ENCODE peak calls at places on chromosomes 7 and 10, in eight cellular contexts. T is CD14-positive monocyte, I is cardiac muscle cell, L is mammary epithelial cell, J is WTC11, X is heart left ventricle, E is neural progenitor cell, M is GM06990. A is an unnamed sample.
A peak's percentile ranks its signal among the peaks of the same experiment; 100 is the strongest.

GRCh38 chr10:122276611-122277205 is 5.6 kb downstream of the BTBD16 start:
- DNase-seq in L (no peak), T (no peak), I (peak; percentile 56), X (no peak), E (no peak), J (peak; percentile 32), M (no peak), A (peak; percentile 65)

GRCh38 chr7:20238754-20239324 is 21.7 kb upstream of the MACC1 start:
- DNase-seq in I (peak; percentile 48), L (peak; percentile 90), T (peak; percentile 57), M (peak; percentile 87), X (no peak), E (no peak), J (no peak), A (no peak)

GRCh38 chr10:101451589-101452190 is 97.7 kb downstream of the BTRC start:
- DNase-seq in M (no peak), I (no peak), E (peak; percentile 16), T (no peak), X (no peak), L (no peak), J (no peak), A (no peak)

GRCh38 chr7:81235896-81236479 is 317.1 kb upstream of the SEMA3C start:
- DNase-seq in E (no peak), I (no peak), J (no peak), X (no peak), L (no peak), T (no peak), M (no peak), A (no peak)

GRCh38 chr7:101815826-101816488 is 1.5 kb upstream of the CUX1 start:
- DNase-seq in I (peak; percentile 89), T (peak; percentile 58), J (peak; percentile 70), X (peak; percentile 87), M (peak; percentile 87), L (peak; percentile 75), E (peak; percentile 95), A (peak; percentile 91)

GRCh38 chr10:23067939-23068775 is 27.2 kb upstream of the MSRB2 start:
- DNase-seq in J (peak; percentile 76), L (peak; percentile 51), M (peak; percentile 20), I (peak; percentile 90), E (peak; percentile 87), T (no peak), X (peak; percentile 83), A (peak; percentile 27)

GRCh38 chr10:11930342-11930978 is 107.3 kb downstream of the PROSER2 start:
- DNase-seq in T (no peak), L (no peak), X (no peak), I (peak; percentile 39), M (no peak), E (no peak), J (no peak), A (no peak)

GRCh38 chr7:91168766-91169518 is 95.3 kb upstream of the FZD1 start:
- DNase-seq in E (peak; percentile 11), T (no peak), M (no peak), J (no peak), I (no peak), L (no peak), X (no peak), A (peak; percentile 73)

GRCh38 chr7:82294258-82294855 is 149.2 kb downstream of the CACNA2D1 start:
- DNase-seq in M (no peak), X (no peak), I (no peak), E (no peak), J (no peak), T (no peak), L (no peak), A (no peak)

GRCh38 chr10:68406111-68406814 is 814 bp downstream of the RUFY2 start:
- DNase-seq in M (peak; percentile 77), J (peak; percentile 68), L (peak; percentile 55), X (peak; percentile 68), I (peak; percentile 77), T (no peak), E (peak; percentile 87), A (peak; percentile 79)

DNA sequence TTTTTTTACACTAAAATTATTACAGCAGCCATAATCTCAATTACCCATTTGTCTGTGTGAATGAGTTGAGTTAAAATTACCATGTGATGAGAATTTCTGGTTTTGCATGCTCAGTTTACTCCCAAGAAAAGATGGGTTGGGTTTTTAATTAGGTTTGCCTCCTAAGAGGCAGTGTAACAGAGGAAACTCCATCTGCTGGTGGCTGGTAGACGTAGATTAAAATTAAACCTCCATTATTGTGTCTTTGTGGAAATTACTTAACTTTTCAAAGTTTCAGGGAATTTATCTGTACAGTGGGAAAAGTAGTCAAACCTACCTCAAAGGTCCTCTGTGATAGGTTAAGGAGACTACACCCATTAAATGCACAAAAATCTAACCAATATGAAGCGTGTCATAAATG is 954.2 kb downstream of the PCDH15 start:
- DNase-seq in L (no peak), J (no peak), I (no peak), X (no peak), E (peak; percentile 28), M (no peak), T (no peak), A (no peak)
- TF ChIP-seq CTCF in L (peak; percentile 10), J (no peak), I (no peak), X (no peak), E (peak; percentile 49), M (no peak), T (no peak), A (no peak)

DNA sequence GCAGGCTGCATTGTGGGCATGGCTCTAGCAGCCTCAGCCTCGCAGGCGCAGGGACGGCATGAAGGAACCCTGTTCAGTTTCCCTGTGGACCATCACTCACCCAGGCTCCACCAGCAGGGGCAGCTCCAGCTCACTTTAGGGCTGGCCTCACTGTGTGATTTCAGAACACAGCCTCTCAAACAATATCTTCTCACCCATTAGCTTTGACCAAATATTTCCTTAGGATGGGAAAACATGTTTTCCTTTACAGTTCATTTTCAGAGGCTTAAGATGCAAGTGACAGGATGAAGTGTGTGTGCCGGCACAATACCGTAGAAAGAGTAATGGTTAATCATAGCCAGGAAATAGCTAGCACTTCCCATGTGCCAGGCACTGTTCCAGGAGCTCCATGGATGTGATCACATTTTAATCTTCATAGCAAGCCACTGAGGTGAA is 58.2 kb downstream of the LANCL2 start:
- DNase-seq in L (no peak), T (no peak), I (peak; percentile 48), E (no peak), J (no peak), X (no peak), M (no peak), A (peak; percentile 49)
- TF ChIP-seq CTCF in L (no peak), T (no peak), I (peak; percentile 39), E (peak; percentile 30), J (no peak), X (no peak), M (no peak), A (peak; percentile 34)

GRCh38 chr7:142485617-142486226 is 227.9 kb upstream of the PRSS58 start:
- DNase-seq in T (no peak), E (peak; percentile 28), L (no peak), I (no peak), J (peak; percentile 63), X (no peak), M (no peak), A (no peak)

GRCh38 chr7:142483659-142484317 is 225.9 kb upstream of the PRSS58 start:
- DNase-seq in J (no peak), L (no peak), T (no peak), M (no peak), E (no peak), I (no peak), X (no peak), A (no peak)

GRCh38 chr7:142478479-142479220 is 220.8 kb upstream of the PRSS58 start:
- DNase-seq in J (peak; percentile 38), E (peak; percentile 33), M (no peak), I (peak; percentile 74), T (no peak), L (peak; percentile 46), X (no peak), A (peak; percentile 58)

GRCh38 chr7:142482899-142483658 is 225.2 kb upstream of the PRSS58 start:
- DNase-seq in I (peak; percentile 66), T (no peak), J (peak; percentile 79), X (no peak), L (peak; percentile 27), E (peak; percentile 67), M (no peak), A (peak; percentile 86)

DNA sequence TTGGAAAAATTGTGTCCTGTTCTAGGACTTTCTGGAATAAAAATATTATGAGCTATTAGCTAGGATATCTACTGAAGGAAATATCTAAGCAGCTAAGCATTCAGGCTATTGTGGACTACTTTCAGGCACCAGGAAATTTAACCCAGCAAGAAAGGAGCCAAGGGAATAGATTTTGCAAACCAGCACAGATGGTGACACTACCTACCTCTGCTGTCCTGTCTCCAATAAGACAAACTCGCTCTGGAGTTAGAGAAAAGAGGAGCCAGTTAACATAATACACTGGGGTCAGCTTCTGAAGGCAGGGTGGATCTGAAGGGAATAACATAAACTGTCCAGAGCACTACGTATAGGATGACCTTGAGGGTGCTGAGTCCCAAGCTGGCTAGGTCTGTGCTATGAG is 223.7 kb upstream of the PRSS58 start:
- DNase-seq in L (no peak), X (no peak), J (no peak), T (no peak), E (peak; percentile 7), I (peak; percentile 38), M (no peak), A (peak; percentile 34)
- TF ChIP-seq CTCF in L (peak; percentile 4), X (no peak), J (no peak), T (no peak), E (peak; percentile 23), I (peak; percentile 41), M (peak; percentile 7), A (peak; percentile 55)

DNA sequence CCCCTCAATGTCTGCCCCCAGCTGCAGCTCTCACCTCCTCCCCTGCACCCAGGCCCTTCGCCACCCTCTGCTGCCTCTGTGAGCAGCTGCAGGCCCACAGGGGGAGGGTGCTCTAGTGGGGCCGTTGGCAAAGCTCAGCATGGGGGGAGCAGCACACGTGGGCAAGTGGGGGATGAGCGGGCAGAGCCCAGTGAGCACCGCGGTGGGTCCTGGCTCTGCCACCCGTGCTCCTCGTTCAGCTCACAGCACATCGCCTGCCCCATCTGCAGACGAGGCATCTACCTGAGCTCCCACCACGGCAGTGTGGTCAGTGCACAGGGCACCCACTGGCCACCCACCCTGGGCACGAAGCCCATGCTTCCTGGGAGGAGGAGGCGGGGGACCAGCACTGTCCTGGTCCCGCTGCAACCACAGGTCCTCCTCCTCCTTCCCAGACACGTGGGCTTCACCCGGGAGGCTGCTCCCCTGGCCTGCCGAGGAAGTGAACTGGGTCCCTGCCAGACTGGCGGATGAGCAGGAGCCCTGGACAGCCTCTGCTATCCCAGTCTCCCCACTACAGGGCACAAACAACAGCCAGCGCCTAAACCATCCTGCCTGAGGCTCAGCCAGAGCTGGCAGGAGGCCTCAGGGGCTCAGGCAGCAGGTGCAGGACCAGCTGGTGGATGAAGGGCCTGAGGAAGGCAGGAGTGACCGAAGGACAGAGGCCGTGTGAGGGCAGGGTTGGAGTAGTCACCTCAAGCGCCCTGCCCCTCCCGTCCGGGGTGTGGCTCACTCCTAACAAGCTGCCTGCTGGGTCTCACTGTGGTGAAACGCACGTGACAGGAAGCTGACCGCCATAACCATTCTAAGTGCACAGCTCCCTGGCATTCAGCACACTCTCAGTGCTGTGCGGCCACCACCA is 280.8 kb downstream of the ELFN1 start:
- DNase-seq in I (peak; percentile 32), M (no peak), L (no peak), T (peak; percentile 85), X (peak; percentile 50), E (no peak), J (no peak), A (no peak)
- TF ChIP-seq CTCF in I (no peak), M (no peak), L (no peak), T (no peak), X (no peak), E (no peak), J (no peak), A (no peak)

A was measured in foreskin fibroblast.